ENCODE peak calls at places on chromosomes 12 and 14, in eight cellular contexts. F is T follicular helper cell; A is GM12865; R is Jurkat, Clone E6-1; E is neural crest cell; L is H54; I is endothelial cell; X is NCI-H1694 treated with DMSO at 0.1 percent for 48 hours. S is an unnamed sample.

GRCh38 chr12:53564276-53564675 is 57.0 kb upstream of the NPFF start:
- DNase-seq in F (no peak), A (no peak), R (peak), E (no peak), L (no peak), I (no peak), X (no peak), S (no peak)

GRCh38 chr14:72961579-72962335 is 35.5 kb downstream of the DCAF4 start:
- DNase-seq in F (no peak), A (no peak), R (no peak), E (no peak), L (peak), I (no peak), X (no peak), S (no peak)

GRCh38 chr12:120252071-120252906 is 13.2 kb downstream of the PXN start:
- DNase-seq in F (peak), A (peak), R (peak), E (no peak), L (no peak), I (no peak), X (no peak), S (no peak)

GRCh38 chr12:130764073-130764472 is 48.0 kb upstream of the RIMBP2 start:
- DNase-seq in F (no peak), A (no peak), R (peak), E (no peak), L (no peak), I (no peak), X (no peak), S (no peak)

GRCh38 chr14:105368910-105369652 is 29.3 kb upstream of the TEX22 start:
- DNase-seq in F (no peak), A (no peak), R (no peak), E (no peak), L (no peak), I (no peak), X (no peak), S (no peak)

GRCh38 chr12:8088574-8088973 is 6.5 kb downstream of the NECAP1 start:
- DNase-seq in F (no peak), A (peak), R (peak), E (no peak), L (no peak), I (no peak), X (no peak), S (no peak)

GRCh38 chr12:117100251-117100650 is 1.0 kb upstream of the TESC start:
- DNase-seq in F (no peak), A (no peak), R (no peak), E (no peak), L (peak), I (no peak), X (no peak), S (no peak)

GRCh38 chr14:90239139-90239538 is 17.2 kb upstream of the PSMC1 start:
- DNase-seq in F (no peak), A (no peak), R (no peak), E (no peak), L (no peak), I (no peak), X (no peak), S (no peak)

GRCh38 chr14:92670967-92671366 is 77.5 kb downstream of the LGMN start:
- DNase-seq in F (no peak), A (no peak), R (no peak), E (no peak), L (no peak), I (no peak), X (no peak), S (no peak)

GRCh38 chr12:115528466-115528865 is 749.0 kb downstream of the MED13L start:
- DNase-seq in F (no peak), A (no peak), R (no peak), E (no peak), L (no peak), I (no peak), X (no peak), S (no peak)

GRCh38 chr14:87102979-87103378 is 890.0 kb downstream of the GALC start:
- DNase-seq in F (no peak), A (no peak), R (no peak), E (no peak), L (no peak), I (no peak), X (no peak), S (no peak)

GRCh38 chr12:77049767-77050353 is 15.5 kb downstream of the E2F7 start:
- DNase-seq in F (no peak), A (peak), R (peak), E (no peak), L (no peak), I (peak), X (peak), S (no peak)

GRCh38 chr14:56300495-56300894 is 182.3 kb downstream of the PELI2 start:
- DNase-seq in F (no peak), A (no peak), R (no peak), E (no peak), L (no peak), I (no peak), X (no peak), S (no peak)

GRCh38 chr14:34781242-34781641 is 66.8 kb upstream of the CFL2 start:
- DNase-seq in F (no peak), A (peak), R (no peak), E (no peak), L (peak), I (peak), X (no peak), S (no peak)

GRCh38 chr12:88188180-88188579 is 46.1 kb downstream of the TMTC3 start:
- DNase-seq in F (no peak), A (no peak), R (no peak), E (no peak), L (peak), I (no peak), X (no peak), S (no peak)

GRCh38 chr12:112140728-112141127 is 15.4 kb downstream of the TRAFD1 start:
- DNase-seq in F (no peak), A (no peak), R (no peak), E (no peak), L (no peak), I (no peak), X (no peak), S (peak)

GRCh38 chr12:79402626-79403025 is 288.1 kb downstream of the PAWR start:
- DNase-seq in F (no peak), A (no peak), R (no peak), E (no peak), L (no peak), I (no peak), X (no peak), S (no peak)

GRCh38 chr12:49093746-49094103 is 876 bp downstream of the DHH start:
- DNase-seq in F (no peak), A (no peak), R (no peak), E (peak), L (no peak), I (peak), X (no peak), S (peak)

GRCh38 chr12:52362118-52362726 is 5.1 kb downstream of the KRT85 start:
- DNase-seq in F (no peak), A (peak), R (no peak), E (no peak), L (no peak), I (peak), X (no peak), S (no peak)

GRCh38 chr12:77845831-77846230 is 15.1 kb downstream of the NAV3 start:
- DNase-seq in F (no peak), A (no peak), R (no peak), E (no peak), L (no peak), I (no peak), X (no peak), S (no peak)

GRCh38 chr14:89436274-89436656 is 19.2 kb upstream of the FOXN3 start:
- DNase-seq in F (no peak), A (no peak), R (no peak), E (no peak), L (no peak), I (no peak), X (no peak), S (no peak)

GRCh38 chr12:50564240-50564947 is 59.6 kb downstream of the DIP2B start:
- DNase-seq in F (no peak), A (no peak), R (no peak), E (no peak), L (no peak), I (no peak), X (no peak), S (no peak)